ENCODE peak calls at places on chromosomes 3 and 15, in four cellular contexts. One of them, this sample, is unnamed.

GRCh38 chr3:177803495-177803894 is 606.2 kb upstream of the TBL1XR1 start:
- DNase-seq in GM12878: no peak
- DNase-seq in HepG2: no peak
- DNase-seq in K562: no peak
- DNase-seq in this sample: no peak

GRCh38 chr15:37035349-37035748 is 65.0 kb downstream of the MEIS2 start:
- DNase-seq in HepG2: peak
- DNase-seq in GM12878: no peak
- DNase-seq in K562: no peak
- DNase-seq in this sample: no peak

GRCh38 chr3:64873400-64873799 is 185.6 kb upstream of the ADAMTS9 start:
- DNase-seq in GM12878: no peak
- DNase-seq in K562: no peak
- DNase-seq in HepG2: no peak
- DNase-seq in this sample: no peak

GRCh38 chr3:39907981-39908380 is 98.6 kb downstream of the MYRIP start:
- DNase-seq in K562: no peak
- DNase-seq in HepG2: no peak
- DNase-seq in GM12878: no peak
- DNase-seq in this sample: peak

GRCh38 chr15:100114526-100114925 is 227.2 kb downstream of the ADAMTS17 start:
- DNase-seq in GM12878: no peak
- DNase-seq in K562: no peak
- DNase-seq in HepG2: no peak
- DNase-seq in this sample: no peak

GRCh38 chr3:174440350-174440716 is 418.8 kb upstream of the NAALADL2 start:
- DNase-seq in HepG2: no peak
- DNase-seq in K562: no peak
- DNase-seq in GM12878: no peak
- DNase-seq in this sample: no peak

GRCh38 chr15:46386356-46386755 is 751.5 kb downstream of the SQOR start:
- DNase-seq in HepG2: no peak
- DNase-seq in K562: no peak
- DNase-seq in GM12878: no peak
- DNase-seq in this sample: no peak

GRCh38 chr15:94206463-94207167 is 24.7 kb upstream of the MCTP2 start:
- DNase-seq in GM12878: no peak
- DNase-seq in HepG2: no peak
- DNase-seq in K562: no peak
- DNase-seq in this sample: no peak

GRCh38 chr15:77840962-77841361 is 208.2 kb upstream of the LINGO1 start:
- DNase-seq in GM12878: no peak
- DNase-seq in HepG2: no peak
- DNase-seq in K562: no peak
- DNase-seq in this sample: no peak

GRCh38 chr3:99714146-99714545 is 75.8 kb downstream of the COL8A1 start:
- DNase-seq in HepG2: no peak
- DNase-seq in GM12878: no peak
- DNase-seq in K562: no peak
- DNase-seq in this sample: no peak

GRCh38 chr15:76866716-76867321 is 38.3 kb downstream of the SCAPER start:
- DNase-seq in K562: no peak
- DNase-seq in GM12878: no peak
- DNase-seq in HepG2: peak
- DNase-seq in this sample: peak

GRCh38 chr15:100334456-100334855 is 7.3 kb downstream of the ADAMTS17 start:
- DNase-seq in HepG2: no peak
- DNase-seq in K562: no peak
- DNase-seq in GM12878: no peak
- DNase-seq in this sample: no peak

GRCh38 chr3:14177580-14178246 is 688 bp downstream of the XPC start:
- DNase-seq in K562: no peak
- DNase-seq in GM12878: no peak
- DNase-seq in HepG2: peak
- DNase-seq in this sample: no peak

GRCh38 chr15:74433592-74434259 is at the start of gene SEMA7A:
- DNase-seq in K562: peak
- DNase-seq in GM12878: peak
- DNase-seq in HepG2: peak
- DNase-seq in this sample: peak

GRCh38 chr3:171712168-171712938 is 97.9 kb downstream of the PLD1 start:
- DNase-seq in HepG2: no peak
- DNase-seq in K562: no peak
- DNase-seq in GM12878: no peak
- DNase-seq in this sample: no peak

GRCh38 chr3:105801397-105801796 is 67.4 kb downstream of the CBLB start:
- DNase-seq in HepG2: no peak
- DNase-seq in GM12878: peak
- DNase-seq in K562: no peak
- DNase-seq in this sample: no peak

GRCh38 chr15:68252925-68253534 is 23.5 kb upstream of the CLN6 start:
- DNase-seq in K562: peak
- DNase-seq in GM12878: peak
- DNase-seq in HepG2: peak
- DNase-seq in this sample: peak

GRCh38 chr3:150388468-150389418 is 19.4 kb upstream of the TSC22D2 start:
- DNase-seq in K562: no peak
- DNase-seq in HepG2: no peak
- DNase-seq in GM12878: no peak
- DNase-seq in this sample: no peak

GRCh38 chr15:80710635-80711553 is 15.8 kb downstream of the ABHD17C start:
- DNase-seq in GM12878: peak
- DNase-seq in HepG2: no peak
- DNase-seq in K562: no peak
- DNase-seq in this sample: no peak

GRCh38 chr15:89360294-89360971 is 25.8 kb upstream of the POLG start:
- DNase-seq in GM12878: no peak
- DNase-seq in K562: no peak
- DNase-seq in HepG2: no peak
- DNase-seq in this sample: no peak

GRCh38 chr3:5105050-5105449 is 17.0 kb upstream of the ARL8B start:
- DNase-seq in HepG2: no peak
- DNase-seq in K562: no peak
- DNase-seq in GM12878: no peak
- DNase-seq in this sample: no peak

GRCh38 chr3:126340596-126340942 is 16.6 kb downstream of the KLF15 start:
- DNase-seq in HepG2: no peak
- DNase-seq in K562: no peak
- DNase-seq in GM12878: no peak
- DNase-seq in this sample: no peak

GRCh38 chr15:43800286-43801136 is at the start of gene HYPK:
- DNase-seq in GM12878: peak
- DNase-seq in K562: peak
- DNase-seq in HepG2: peak
- DNase-seq in this sample: peak

GRCh38 chr3:102104093-102104492 is 254.8 kb downstream of the NFKBIZ start:
- DNase-seq in HepG2: no peak
- DNase-seq in GM12878: no peak
- DNase-seq in K562: no peak
- DNase-seq in this sample: no peak

GRCh38 chr15:75431250-75431649 is 20.2 kb downstream of the SIN3A start:
- DNase-seq in K562: no peak
- DNase-seq in HepG2: no peak
- DNase-seq in GM12878: no peak
- DNase-seq in this sample: no peak

GRCh38 chr15:63466378-63467192 is 37.8 kb upstream of the USP3 start:
- DNase-seq in HepG2: peak
- DNase-seq in K562: peak
- DNase-seq in GM12878: no peak
- DNase-seq in this sample: peak

GRCh38 chr3:139460096-139460495 is 16.2 kb downstream of the RBP2 start:
- DNase-seq in K562: no peak
- DNase-seq in HepG2: no peak
- DNase-seq in GM12878: no peak
- DNase-seq in this sample: no peak

GRCh38 chr3:139456391-139456790 is 19.9 kb downstream of the RBP2 start:
- DNase-seq in GM12878: no peak
- DNase-seq in HepG2: no peak
- DNase-seq in K562: no peak
- DNase-seq in this sample: no peak

GRCh38 chr3:139458348-139458747 is 18.0 kb downstream of the RBP2 start:
- DNase-seq in GM12878: no peak
- DNase-seq in HepG2: no peak
- DNase-seq in K562: no peak
- DNase-seq in this sample: no peak

GRCh38 chr3:139455855-139456254 is 20.5 kb downstream of the RBP2 start:
- DNase-seq in HepG2: no peak
- DNase-seq in K562: no peak
- DNase-seq in GM12878: no peak
- DNase-seq in this sample: peak

GRCh38 chr3:139457066-139457465 is 19.2 kb downstream of the RBP2 start:
- DNase-seq in HepG2: no peak
- DNase-seq in GM12878: no peak
- DNase-seq in K562: no peak
- DNase-seq in this sample: no peak
- TF ChIP-seq CHD2 in HepG2: no peak
- TF ChIP-seq CHD2 in GM12878: no peak
- TF ChIP-seq CHD2 in K562: no peak
- TF ChIP-seq CHD2 in this sample: no peak

GRCh38 chr3:138230525-138230924 is 43.4 kb downstream of the ARMC8 start:
- DNase-seq in GM12878: no peak
- DNase-seq in HepG2: no peak
- DNase-seq in K562: no peak
- DNase-seq in this sample: no peak
- H3K9ac ChIP-seq in GM12878: no peak
- H3K9ac ChIP-seq in HepG2: no peak
- H3K9ac ChIP-seq in K562: no peak
- H3K9ac ChIP-seq in this sample: no peak

GRCh38 chr3:46100812-46101211 is 73.5 kb upstream of the XCR1 start:
- DNase-seq in HepG2: no peak
- DNase-seq in GM12878: no peak
- DNase-seq in K562: no peak
- DNase-seq in this sample: no peak

GRCh38 chr3:46096781-46097180 is 69.5 kb upstream of the XCR1 start:
- DNase-seq in GM12878: no peak
- DNase-seq in K562: no peak
- DNase-seq in HepG2: no peak
- DNase-seq in this sample: no peak

GRCh38 chr3:46096336-46096735 is 69.1 kb upstream of the XCR1 start:
- DNase-seq in K562: no peak
- DNase-seq in HepG2: no peak
- DNase-seq in GM12878: no peak
- DNase-seq in this sample: no peak

GRCh38 chr3:46097691-46098241 is 70.5 kb upstream of the XCR1 start:
- DNase-seq in HepG2: no peak
- DNase-seq in GM12878: no peak
- DNase-seq in K562: no peak
- DNase-seq in this sample: no peak

GRCh38 chr3:46098319-46098761 is 71.1 kb upstream of the XCR1 start:
- DNase-seq in K562: no peak
- DNase-seq in HepG2: no peak
- DNase-seq in GM12878: peak
- DNase-seq in this sample: no peak
- TF ChIP-seq CHD2 in K562: no peak
- TF ChIP-seq CHD2 in HepG2: no peak
- TF ChIP-seq CHD2 in GM12878: no peak
- TF ChIP-seq CHD2 in this sample: no peak

GRCh38 chr15:65777053-65777452 is 15.0 kb downstream of the DENND4A start:
- DNase-seq in HepG2: no peak
- DNase-seq in GM12878: no peak
- DNase-seq in K562: no peak
- DNase-seq in this sample: no peak
- H3K9ac ChIP-seq in HepG2: no peak
- H3K9ac ChIP-seq in GM12878: peak
- H3K9ac ChIP-seq in K562: no peak
- H3K9ac ChIP-seq in this sample: no peak